ENCODE peak calls at places on chromosome 5, in ten cellular contexts. E is A549; N is NB4; Z is right atrium auricular region; W is HFFc6; U is CD4-positive, alpha-beta T cell; X is tibial artery; H is endothelial cell; O is lung; Y is fibroblast of pulmonary artery. B is an unnamed sample.

GRCh38 chr5:123125953-123126352 is 36.9 kb downstream of the PRDM6 start:
- DNase-seq in W (peak; percentile 38), U (no peak), E (no peak), O (no peak), X (no peak), N (peak; percentile 7), H (no peak), Y (peak; percentile 63), Z (no peak), B (no peak)

GRCh38 chr5:149803641-149804468 is 73.7 kb downstream of the PPARGC1B start:
- DNase-seq in U (no peak), X (no peak), Y (no peak), N (no peak), H (no peak), Z (no peak), W (no peak), O (no peak), E (no peak), B (no peak)

GRCh38 chr5:150317048-150318003 is 14.6 kb upstream of the ARSI start:
- DNase-seq in O (no peak), U (no peak), N (peak; percentile 75), H (no peak), Z (no peak), Y (peak; percentile 83), W (peak; percentile 91), E (peak; percentile 95), X (no peak), B (no peak)

GRCh38 chr5:76716456-76717157 is 681 bp downstream of the F2R start:
- DNase-seq in X (no peak), Y (peak; percentile 40), Z (no peak), W (no peak), H (peak; percentile 19), N (no peak), O (no peak), U (no peak), E (no peak), B (no peak)

GRCh38 chr5:171617787-171618690 is 167.6 kb upstream of the SMIM23 start:
- DNase-seq in Y (no peak), E (no peak), Z (no peak), X (no peak), H (no peak), O (no peak), N (no peak), W (no peak), U (no peak), B (no peak)

GRCh38 chr5:178762960-178763359 is 32.5 kb upstream of the ZNF354A start:
- DNase-seq in U (no peak), Z (no peak), E (no peak), O (no peak), N (no peak), Y (no peak), H (no peak), X (no peak), W (no peak), B (no peak)

GRCh38 chr5:140344683-140345423 is 1.6 kb downstream of the HBEGF start:
- DNase-seq in X (no peak), E (peak; percentile 61), Y (no peak), Z (no peak), U (no peak), N (peak; percentile 49), H (no peak), O (no peak), W (no peak), B (no peak)

GRCh38 chr5:5295361-5295760 is 127.1 kb upstream of the ICE1 start:
- DNase-seq in X (no peak), Z (peak; percentile 44), Y (no peak), W (no peak), N (no peak), E (no peak), H (no peak), U (no peak), O (no peak), B (no peak)

GRCh38 chr5:88836195-88836838 is 46.7 kb downstream of the MEF2C start:
- DNase-seq in E (no peak), Z (peak; percentile 74), X (no peak), O (no peak), U (no peak), W (no peak), N (no peak), Y (peak; percentile 49), H (no peak), B (no peak)

GRCh38 chr5:175250426-175250825 is 193.6 kb downstream of the DRD1 start:
- DNase-seq in H (no peak), E (no peak), U (no peak), W (no peak), Z (no peak), X (no peak), Y (no peak), N (no peak), O (no peak), B (no peak)

DNA sequence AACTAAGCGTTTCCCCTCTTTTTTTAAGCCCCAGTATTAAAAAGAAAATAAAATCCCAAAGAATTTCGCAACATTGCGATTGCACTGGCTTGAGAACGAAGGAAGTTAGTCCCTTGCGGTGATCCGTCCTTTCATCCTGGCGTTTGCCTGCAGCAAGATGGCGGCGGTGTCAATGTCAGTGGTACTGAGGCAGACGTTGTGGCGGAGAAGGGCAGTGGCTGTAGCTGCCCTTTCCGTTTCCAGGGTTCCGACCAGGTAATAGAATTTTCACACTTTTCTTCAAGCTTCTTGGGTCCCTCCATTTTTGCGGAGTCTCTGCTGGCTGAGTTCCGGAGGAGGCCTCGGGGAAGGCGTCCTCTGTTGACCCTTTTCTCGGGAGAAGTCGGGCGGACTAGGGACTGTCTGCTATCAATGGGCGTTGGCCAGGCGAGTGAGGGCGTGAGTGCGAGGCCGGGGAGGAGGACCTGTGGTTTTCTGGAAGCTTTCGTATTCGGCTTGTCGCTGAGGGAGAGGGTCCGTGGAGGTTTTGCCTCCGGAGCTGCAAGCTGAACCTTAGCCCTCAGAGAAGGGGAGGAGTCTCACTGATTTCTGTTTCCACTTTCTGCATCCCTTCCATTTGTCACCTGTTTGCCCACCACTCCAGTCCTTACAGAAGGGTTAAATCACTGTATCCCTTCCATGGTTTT is at the start of gene NDUFS4:
- DNase-seq in X (peak; percentile 90), Y (peak; percentile 97), N (peak; percentile 93), H (peak; percentile 86), E (peak; percentile 49), Z (peak; percentile 82), W (peak; percentile 90), U (peak; percentile 73), O (peak; percentile 85), B (no peak)
- TF ChIP-seq CTCF in X (no peak), Y (no peak), N (no peak), H (no peak), E (no peak), Z (no peak), W (no peak), U (no peak), O (no peak), B (no peak)

GRCh38 chr5:84383296-84383815 is 1.3 kb downstream of the EDIL3 start:
- DNase-seq in O (no peak), Z (no peak), Y (no peak), N (no peak), U (no peak), H (no peak), X (peak; percentile 63), W (no peak), E (no peak), B (no peak)
- TF ChIP-seq CTCF in O (no peak), Z (no peak), Y (no peak), N (no peak), U (no peak), H (no peak), X (no peak), W (no peak), E (no peak), B (no peak)

GRCh38 chr5:26482817-26483375 is 555.5 kb downstream of the CDH9 start:
- DNase-seq in X (no peak), N (peak; percentile 64), O (peak; percentile 37), E (peak; percentile 43), Y (peak; percentile 3), W (no peak), H (peak; percentile 52), U (no peak), Z (no peak), B (peak; percentile 37)
- TF ChIP-seq CTCF in X (no peak), N (peak; percentile 77), O (no peak), E (peak; percentile 53), Y (peak; percentile 21), W (peak; percentile 69), H (peak; percentile 64), U (no peak), Z (peak; percentile 25), B (peak; percentile 59)

DNA sequence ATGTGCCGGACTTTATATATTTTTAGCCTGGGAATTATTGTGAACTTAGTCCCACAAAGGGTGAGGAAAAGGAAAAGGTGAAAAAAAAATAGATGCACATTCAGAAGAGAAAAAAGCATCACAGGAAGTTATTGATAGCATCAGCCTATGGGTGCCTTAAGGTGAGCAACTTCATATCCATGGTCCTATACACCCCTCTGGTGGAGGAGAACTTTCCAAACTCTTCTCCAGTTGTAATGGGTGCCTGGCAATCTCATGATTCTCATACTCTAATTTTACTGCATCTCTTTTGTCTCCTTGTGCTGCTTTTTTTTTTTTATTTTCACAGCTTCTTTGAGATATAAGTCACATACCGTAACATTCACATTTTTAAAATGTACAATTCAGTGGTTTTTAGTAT is 107.4 kb downstream of the JAKMIP2 start:
- DNase-seq in N (no peak), X (no peak), O (no peak), U (no peak), Y (no peak), E (no peak), W (no peak), Z (no peak), H (no peak), B (no peak)
- TF ChIP-seq CTCF in N (no peak), X (no peak), O (no peak), U (no peak), Y (no peak), E (no peak), W (no peak), Z (no peak), H (no peak), B (peak; percentile 48)

GRCh38 chr5:38189031-38189632 is 69.2 kb upstream of the EGFLAM start:
- DNase-seq in U (no peak), W (no peak), N (no peak), E (no peak), X (no peak), O (no peak), Z (no peak), Y (no peak), H (no peak), B (no peak)
- TF ChIP-seq CTCF in U (no peak), W (no peak), N (no peak), E (no peak), X (no peak), O (no peak), Z (no peak), Y (no peak), H (no peak), B (no peak)